ENCODE peak calls at places on chromosomes 6 and 20, in six cellular contexts. Q, C, H, S, X and P are unnamed samples.
A peak's percentile ranks its signal among the peaks of the same experiment; 100 is the strongest.

GRCh38 chr6:25169551-25170335 is 109.4 kb upstream of the CARMIL1 start:
- DNase-seq in Q (no peak), C (peak; percentile 58), H (no peak), S (no peak), X (no peak), P (no peak)

GRCh38 chr6:116127771-116128493 is 2.0 kb upstream of the COL10A1 start:
- DNase-seq in Q (no peak), C (peak; percentile 17), H (peak; percentile 70), S (no peak), X (no peak), P (no peak)

GRCh38 chr6:119848706-119849105 is 499.1 kb upstream of the MAN1A1 start:
- DNase-seq in Q (no peak), C (no peak), H (no peak), S (no peak), X (peak; percentile 70), P (no peak)

GRCh38 chr6:15061176-15061575 is 184.7 kb upstream of the JARID2 start:
- DNase-seq in Q (no peak), C (no peak), H (no peak), S (no peak), X (no peak), P (no peak)

GRCh38 chr6:161031721-161032495 is 40.3 kb downstream of the MAP3K4 start:
- DNase-seq in Q (no peak), C (peak; percentile 65), H (no peak), S (no peak), X (no peak), P (no peak)

GRCh38 chr20:1720226-1720625 is 62.6 kb upstream of the SIRPG start:
- DNase-seq in Q (no peak), C (no peak), H (no peak), S (no peak), X (no peak), P (no peak)

GRCh38 chr20:46438156-46438750 is 31.8 kb upstream of the ELMO2 start:
- DNase-seq in Q (peak; percentile 22), C (peak; percentile 11), H (peak; percentile 64), S (peak; percentile 87), X (peak; percentile 90), P (peak; percentile 9)

GRCh38 chr6:111838749-111839484 is 34.3 kb downstream of the FYN start:
- DNase-seq in Q (no peak), C (no peak), H (peak; percentile 78), S (no peak), X (no peak), P (no peak)

GRCh38 chr20:49810491-49811190 is 2.0 kb upstream of the SLC9A8 start:
- DNase-seq in Q (no peak), C (no peak), H (no peak), S (no peak), X (no peak), P (no peak)

GRCh38 chr6:74891358-74891811 is 314.5 kb downstream of the COL12A1 start:
- DNase-seq in Q (no peak), C (peak; percentile 33), H (no peak), S (no peak), X (no peak), P (no peak)

GRCh38 chr6:121216928-121217327 is 117.4 kb downstream of the TBC1D32 start:
- DNase-seq in Q (no peak), C (peak; percentile 29), H (no peak), S (no peak), X (no peak), P (no peak)

GRCh38 chr20:44068311-44068710 is 118.7 kb downstream of the JPH2 start:
- DNase-seq in Q (no peak), C (no peak), H (no peak), S (no peak), X (no peak), P (no peak)

GRCh38 chr6:43763812-43764522 is 6.0 kb upstream of the VEGFA start:
- DNase-seq in Q (no peak), C (no peak), H (no peak), S (no peak), X (no peak), P (no peak)